ENCODE peak calls at places on chromosomes 1 and 21, in four cellular contexts. L is fibroblast of the aortic adventitia; Z is activated T-cell treated with anti-CD3 and anti-CD28 coated beads, Interleukin-2, amount 50 U/mL, for 72 hours; P is kidney tubule cell. G is an unnamed sample.

GRCh38 chr1:174743654-174744561 is 255.8 kb upstream of the CACYBP start:
- DNase-seq in L (peak; percentile 74), P (peak; percentile 49), Z (no peak), G (no peak)

GRCh38 chr1:21956720-21957552 is 19.8 kb upstream of the HSPG2 start:
- DNase-seq in P (peak; percentile 98), L (peak; percentile 40), Z (peak; percentile 59), G (peak; percentile 36)

GRCh38 chr1:162196387-162196786 is 126.9 kb downstream of the NOS1AP start:
- DNase-seq in P (no peak), Z (no peak), L (no peak), G (no peak)

GRCh38 chr1:37723390-37724078 is 31.2 kb downstream of the CDCA8 start:
- DNase-seq in P (no peak), L (no peak), Z (no peak), G (no peak)

GRCh38 chr1:165696625-165697100 is 1.7 kb downstream of the ALDH9A1 start:
- DNase-seq in P (peak; percentile 17), Z (no peak), L (peak; percentile 99), G (no peak)

GRCh38 chr21:25895565-25896205 is 160.9 kb downstream of the GABPA start:
- DNase-seq in L (peak; percentile 54), Z (peak; percentile 5), P (no peak), G (peak; percentile 5)

GRCh38 chr21:39587376-39587775 is 25.4 kb upstream of the B3GALT5 start:
- DNase-seq in Z (no peak), L (no peak), P (no peak), G (no peak)

GRCh38 chr1:99004270-99005141 is at the start of gene PLPPR5:
- DNase-seq in P (peak; percentile 24), Z (peak; percentile 49), L (peak; percentile 8), G (peak; percentile 21)

GRCh38 chr1:22101995-22102394 is 40.9 kb downstream of the WNT4 start:
- DNase-seq in L (no peak), Z (no peak), P (no peak), G (no peak)

GRCh38 chr1:218347316-218347712 is 2.2 kb downstream of the TGFB2 start:
- DNase-seq in Z (no peak), P (peak; percentile 43), L (peak; percentile 61), G (no peak)

GRCh38 chr1:226606311-226607267 is 58.0 kb downstream of the STUM start:
- DNase-seq in P (no peak), L (peak; percentile 45), Z (no peak), G (no peak)

GRCh38 chr1:234176000-234176399 is 197.3 kb upstream of the COA6 start:
- DNase-seq in Z (no peak), P (peak; percentile 20), L (no peak), G (no peak)

GRCh38 chr1:227951624-227952373 is 4.1 kb upstream of the WNT9A start:
- DNase-seq in P (no peak), L (no peak), Z (no peak), G (no peak)

GRCh38 chr1:30371888-30372791 is 351.2 kb downstream of the MATN1 start:
- DNase-seq in P (no peak), Z (no peak), L (no peak), G (no peak)

GRCh38 chr1:39491146-39491921 is at the start of gene BMP8A:
- DNase-seq in P (peak; percentile 62), L (no peak), Z (peak; percentile 74), G (peak; percentile 72)

GRCh38 chr21:26806734-26807372 is 38.4 kb downstream of the ADAMTS1 start:
- DNase-seq in P (peak; percentile 47), Z (no peak), L (no peak), G (no peak)